ENCODE peak calls at places on chromosomes 4 and X, in four cellular contexts. One of them, this sample, is unnamed.

GRCh38 chr4:152951348-152951747 is 15.2 kb downstream of the FHDC1 start:
- DNase-seq in H9: no peak
- DNase-seq in neuronal stem cell: no peak
- DNase-seq in mesenchymal stem cell: no peak
- DNase-seq in this sample: no peak

GRCh38 chr4:76105652-76106051 is 31.1 kb downstream of the ART3 start:
- DNase-seq in H9: no peak
- DNase-seq in neuronal stem cell: no peak
- DNase-seq in mesenchymal stem cell: no peak
- DNase-seq in this sample: no peak

GRCh38 chr4:110193822-110194761 is 4.3 kb downstream of the ELOVL6 start:
- DNase-seq in neuronal stem cell: peak
- DNase-seq in H9: peak
- DNase-seq in mesenchymal stem cell: peak
- DNase-seq in this sample: peak

GRCh38 chrX:103464071-103464773 is 55.1 kb downstream of the RAB40A start:
- DNase-seq in neuronal stem cell: no peak
- DNase-seq in H9: peak
- DNase-seq in mesenchymal stem cell: peak
- DNase-seq in this sample: peak

GRCh38 chrX:21745756-21746155 is 12.2 kb downstream of the SMPX start:
- DNase-seq in neuronal stem cell: no peak
- DNase-seq in H9: no peak
- DNase-seq in mesenchymal stem cell: peak
- DNase-seq in this sample: peak

GRCh38 chr4:143352052-143352451 is 15.4 kb downstream of the GAB1 start:
- DNase-seq in neuronal stem cell: no peak
- DNase-seq in H9: no peak
- DNase-seq in mesenchymal stem cell: no peak
- DNase-seq in this sample: no peak

GRCh38 chrX:9635805-9636204 is 129.8 kb downstream of the GPR143 start:
- DNase-seq in mesenchymal stem cell: peak
- DNase-seq in H9: no peak
- DNase-seq in neuronal stem cell: no peak
- DNase-seq in this sample: no peak

GRCh38 chr4:56821394-56822263 is at the start of gene SPINK2:
- DNase-seq in neuronal stem cell: peak
- DNase-seq in mesenchymal stem cell: peak
- DNase-seq in H9: peak
- DNase-seq in this sample: peak

GRCh38 chr4:184437565-184437964 is 36.8 kb downstream of the IRF2 start:
- DNase-seq in mesenchymal stem cell: no peak
- DNase-seq in neuronal stem cell: no peak
- DNase-seq in H9: no peak
- DNase-seq in this sample: no peak

GRCh38 chrX:107154787-107155620 is 36.4 kb upstream of the RBM41 start:
- DNase-seq in neuronal stem cell: no peak
- DNase-seq in H9: no peak
- DNase-seq in mesenchymal stem cell: peak
- DNase-seq in this sample: no peak

GRCh38 chr4:77072195-77072753 is 3.5 kb downstream of the CCNI start:
- DNase-seq in H9: no peak
- DNase-seq in mesenchymal stem cell: no peak
- DNase-seq in neuronal stem cell: no peak
- DNase-seq in this sample: peak

GRCh38 chrX:40685352-40685918 is 38.1 kb upstream of the CXorf38 start:
- DNase-seq in mesenchymal stem cell: no peak
- DNase-seq in neuronal stem cell: no peak
- DNase-seq in H9: no peak
- DNase-seq in this sample: no peak

GRCh38 chrX:70134116-70134477 is 850 bp downstream of the IGBP1 start:
- DNase-seq in neuronal stem cell: peak
- DNase-seq in H9: no peak
- DNase-seq in mesenchymal stem cell: peak
- DNase-seq in this sample: peak

GRCh38 chr4:153087671-153088194 is 116.5 kb upstream of the TRIM2 start:
- DNase-seq in H9: no peak
- DNase-seq in mesenchymal stem cell: no peak
- DNase-seq in neuronal stem cell: no peak
- DNase-seq in this sample: no peak

GRCh38 chr4:183444953-183445543 is 612 bp downstream of the CDKN2AIP start:
- DNase-seq in mesenchymal stem cell: no peak
- DNase-seq in H9: no peak
- DNase-seq in neuronal stem cell: no peak
- DNase-seq in this sample: peak

GRCh38 chrX:2495595-2495994 is 5.2 kb downstream of the DHRSX start:
- DNase-seq in H9: no peak
- DNase-seq in neuronal stem cell: no peak
- DNase-seq in mesenchymal stem cell: no peak
- DNase-seq in this sample: no peak

GRCh38 chr4:71294301-71294700 is 44.5 kb upstream of the SLC4A4 start:
- DNase-seq in neuronal stem cell: no peak
- DNase-seq in mesenchymal stem cell: no peak
- DNase-seq in H9: no peak
- DNase-seq in this sample: no peak

GRCh38 chrX:13099121-13099520 is 54.7 kb upstream of the FAM9C start:
- DNase-seq in mesenchymal stem cell: no peak
- DNase-seq in neuronal stem cell: no peak
- DNase-seq in H9: no peak
- DNase-seq in this sample: no peak

GRCh38 chr4:140219567-140219966 is 65.6 kb upstream of the MAML3 start:
- DNase-seq in H9: no peak
- DNase-seq in neuronal stem cell: no peak
- DNase-seq in mesenchymal stem cell: no peak
- DNase-seq in this sample: no peak

GRCh38 chr4:140222175-140222574 is 68.2 kb upstream of the MAML3 start:
- DNase-seq in mesenchymal stem cell: peak
- DNase-seq in neuronal stem cell: no peak
- DNase-seq in H9: no peak
- DNase-seq in this sample: no peak

GRCh38 chr4:140227286-140227685 is 73.3 kb upstream of the MAML3 start:
- DNase-seq in neuronal stem cell: no peak
- DNase-seq in H9: no peak
- DNase-seq in mesenchymal stem cell: no peak
- DNase-seq in this sample: no peak

GRCh38 chr4:140220053-140220452 is 66.1 kb upstream of the MAML3 start:
- DNase-seq in mesenchymal stem cell: no peak
- DNase-seq in H9: no peak
- DNase-seq in neuronal stem cell: no peak
- DNase-seq in this sample: no peak

GRCh38 chr4:140223056-140223810 is 69.2 kb upstream of the MAML3 start:
- DNase-seq in H9: no peak
- DNase-seq in mesenchymal stem cell: peak
- DNase-seq in neuronal stem cell: no peak
- DNase-seq in this sample: peak
- H2BK120ac ChIP-seq in H9: no peak
- H2BK120ac ChIP-seq in mesenchymal stem cell: no peak
- H2BK120ac ChIP-seq in neuronal stem cell: no peak
- H2BK120ac ChIP-seq in this sample: no peak

GRCh38 chr4:87042221-87042620 is 107.4 kb downstream of the AFF1 start:
- DNase-seq in H9: no peak
- DNase-seq in neuronal stem cell: no peak
- DNase-seq in mesenchymal stem cell: no peak
- DNase-seq in this sample: no peak
- H3K27ac ChIP-seq in H9: no peak
- H3K27ac ChIP-seq in neuronal stem cell: peak
- H3K27ac ChIP-seq in mesenchymal stem cell: no peak
- H3K27ac ChIP-seq in this sample: no peak

GRCh38 chr4:40544216-40544615 is 85.4 kb downstream of the RBM47 start:
- DNase-seq in mesenchymal stem cell: no peak
- DNase-seq in H9: no peak
- DNase-seq in neuronal stem cell: no peak
- DNase-seq in this sample: no peak

GRCh38 chr4:40546506-40546905 is 83.2 kb downstream of the RBM47 start:
- DNase-seq in neuronal stem cell: no peak
- DNase-seq in mesenchymal stem cell: no peak
- DNase-seq in H9: no peak
- DNase-seq in this sample: no peak

GRCh38 chr4:40536032-40536431 is 93.6 kb downstream of the RBM47 start:
- DNase-seq in H9: no peak
- DNase-seq in neuronal stem cell: no peak
- DNase-seq in mesenchymal stem cell: no peak
- DNase-seq in this sample: no peak

DNA sequence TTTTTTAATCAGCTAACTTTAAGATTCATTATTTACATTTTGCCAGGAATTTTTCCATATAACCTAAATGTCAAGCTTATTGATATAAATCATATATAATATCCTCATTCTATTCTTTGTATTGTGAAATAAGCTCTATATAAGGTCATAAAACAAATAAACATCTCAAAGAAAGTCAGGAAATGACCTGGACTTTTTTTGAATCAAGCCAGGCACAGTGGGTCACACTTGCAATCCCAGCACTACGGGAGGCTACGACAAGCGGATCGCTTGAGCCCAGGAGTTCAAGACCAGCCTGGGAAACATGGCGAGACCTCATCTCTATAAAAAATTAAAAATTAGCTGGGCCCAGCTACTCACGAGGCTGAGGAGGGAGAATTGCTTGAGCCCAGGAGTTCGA is 88.9 kb downstream of the RBM47 start:
- DNase-seq in neuronal stem cell: no peak
- DNase-seq in mesenchymal stem cell: no peak
- DNase-seq in H9: no peak
- DNase-seq in this sample: no peak
- H2BK12ac ChIP-seq in neuronal stem cell: no peak
- H2BK12ac ChIP-seq in mesenchymal stem cell: no peak
- H2BK12ac ChIP-seq in H9: no peak
- H2BK12ac ChIP-seq in this sample: no peak

GRCh38 chr4:140293979-140294378 is 79.5 kb upstream of the SCOC start:
- DNase-seq in neuronal stem cell: no peak
- DNase-seq in H9: no peak
- DNase-seq in mesenchymal stem cell: no peak
- DNase-seq in this sample: peak

GRCh38 chr4:140300271-140300970 is 73.0 kb upstream of the SCOC start:
- DNase-seq in mesenchymal stem cell: peak
- DNase-seq in neuronal stem cell: no peak
- DNase-seq in H9: peak
- DNase-seq in this sample: peak

GRCh38 chr4:140298001-140298400 is 75.4 kb upstream of the SCOC start:
- DNase-seq in neuronal stem cell: no peak
- DNase-seq in H9: no peak
- DNase-seq in mesenchymal stem cell: no peak
- DNase-seq in this sample: no peak

GRCh38 chr4:140296335-140296753 is 77.1 kb upstream of the SCOC start:
- DNase-seq in mesenchymal stem cell: peak
- DNase-seq in neuronal stem cell: no peak
- DNase-seq in H9: no peak
- DNase-seq in this sample: peak

DNA sequence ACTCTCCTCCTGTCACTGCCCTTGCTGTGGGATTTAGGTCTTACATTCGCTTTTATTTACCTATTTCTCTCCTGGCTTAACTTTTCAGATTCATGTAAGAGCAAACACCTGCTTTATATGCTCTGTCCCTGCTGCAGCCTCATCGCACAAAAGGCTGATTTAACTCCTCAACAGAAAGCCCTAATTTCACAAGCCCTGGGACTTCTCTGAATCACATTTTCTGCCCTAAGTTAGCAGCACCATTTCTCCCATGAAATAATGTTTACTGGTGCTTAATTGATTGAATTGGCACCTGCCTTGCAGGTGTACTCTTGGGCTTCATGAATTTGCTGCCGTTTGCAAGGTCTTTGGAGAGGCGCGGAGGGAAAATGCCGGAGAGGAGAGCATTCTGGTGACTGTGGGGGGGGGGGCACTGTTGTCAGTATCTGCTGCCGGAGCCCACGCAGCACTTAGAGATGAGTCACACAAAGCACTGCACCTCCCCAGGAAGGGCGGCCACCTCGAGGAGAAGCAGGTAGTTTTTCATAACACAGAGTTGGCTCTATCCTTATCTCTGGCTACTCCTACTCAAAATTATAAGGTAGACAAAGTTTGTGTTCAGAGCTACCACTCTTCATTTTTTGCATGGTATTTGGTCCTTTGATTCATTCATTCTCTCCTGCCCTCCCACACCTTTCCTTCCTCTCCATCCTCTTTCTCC is 76.4 kb upstream of the SCOC start:
- DNase-seq in H9: no peak
- DNase-seq in mesenchymal stem cell: peak
- DNase-seq in neuronal stem cell: no peak
- DNase-seq in this sample: no peak
- H2BK120ac ChIP-seq in H9: no peak
- H2BK120ac ChIP-seq in mesenchymal stem cell: no peak
- H2BK120ac ChIP-seq in neuronal stem cell: no peak
- H2BK120ac ChIP-seq in this sample: no peak

DNA sequence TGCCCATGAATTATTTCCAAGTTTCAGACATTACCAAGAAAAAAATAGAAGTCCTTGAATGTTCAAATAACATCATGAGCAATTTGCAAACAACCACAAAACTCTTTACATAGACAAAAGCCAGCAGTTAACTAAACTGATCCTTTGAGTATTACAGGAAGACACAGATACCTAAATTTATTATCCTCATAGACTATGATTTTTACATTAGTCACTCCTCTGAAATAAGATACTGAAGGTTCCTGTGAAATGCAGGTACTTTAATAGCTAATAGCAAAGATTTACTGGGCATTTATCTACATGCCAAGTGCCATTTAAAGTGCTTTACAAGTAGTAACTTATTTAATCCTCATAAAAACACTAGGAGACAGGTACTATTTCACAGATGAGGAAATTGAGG is 37.7 kb downstream of the GPR82 start:
- DNase-seq in neuronal stem cell: no peak
- DNase-seq in mesenchymal stem cell: no peak
- DNase-seq in H9: no peak
- DNase-seq in this sample: no peak
- H3K27ac ChIP-seq in neuronal stem cell: no peak
- H3K27ac ChIP-seq in mesenchymal stem cell: no peak
- H3K27ac ChIP-seq in H9: no peak
- H3K27ac ChIP-seq in this sample: no peak

GRCh38 chr4:148453833-148454232 is 11.6 kb upstream of the NR3C2 start:
- DNase-seq in H9: no peak
- DNase-seq in mesenchymal stem cell: no peak
- DNase-seq in neuronal stem cell: no peak
- DNase-seq in this sample: no peak
- H2BK12ac ChIP-seq in H9: no peak
- H2BK12ac ChIP-seq in mesenchymal stem cell: no peak
- H2BK12ac ChIP-seq in neuronal stem cell: no peak
- H2BK12ac ChIP-seq in this sample: no peak

This sample was measured in trophoblast cell.